ENCODE peak calls at places on chromosomes 3 and 15, in nine cellular contexts. Z is transverse colon, V is GM12891, S is GM12892, C is uterus, J is endothelial cell of umbilical vein, H is A549, B is stomach, F is prostate gland. Y is an unnamed sample.

GRCh38 chr15:38547255-38547997 is 17.2 kb downstream of the RASGRP1 start:
- DNase-seq in B (no peak), H (no peak), J (no peak), F (no peak), V (no peak), S (no peak), C (no peak), Z (no peak), Y (no peak)

GRCh38 chr15:58340176-58340575 is 91.6 kb upstream of the LIPC start:
- DNase-seq in J (no peak), S (no peak), V (no peak), C (no peak), F (no peak), H (no peak), B (no peak), Z (no peak), Y (no peak)

GRCh38 chr3:2420919-2421318 is 322.3 kb downstream of the CNTN4 start:
- DNase-seq in J (no peak), H (no peak), S (no peak), Z (no peak), F (no peak), B (no peak), V (no peak), C (no peak), Y (no peak)

GRCh38 chr3:111733856-111734255 is 125.2 kb upstream of the PHLDB2 start:
- DNase-seq in B (no peak), F (no peak), S (no peak), Z (no peak), C (no peak), H (no peak), V (no peak), J (no peak), Y (no peak)

GRCh38 chr3:152385761-152386160 is 117.0 kb downstream of the MBNL1 start:
- DNase-seq in J (no peak), Z (no peak), S (no peak), C (no peak), H (no peak), V (no peak), B (no peak), F (peak; percentile 53), Y (no peak)

GRCh38 chr15:100022426-100022825 is 289.2 kb upstream of the LYSMD4 start:
- DNase-seq in Z (no peak), B (no peak), F (no peak), J (no peak), S (no peak), C (peak; percentile 40), V (no peak), H (no peak), Y (no peak)

GRCh38 chr15:62306851-62307504 is 141.9 kb upstream of the C2CD4B start:
- DNase-seq in B (peak; percentile 64), H (peak; percentile 87), V (peak; percentile 23), J (peak; percentile 70), C (peak; percentile 37), S (peak; percentile 27), Z (peak; percentile 44), F (peak; percentile 46), Y (peak; percentile 33)

GRCh38 chr15:64334530-64334929 is 21.4 kb downstream of the CSNK1G1 start:
- DNase-seq in F (no peak), Z (peak; percentile 39), B (no peak), C (no peak), J (no peak), H (no peak), V (no peak), S (no peak), Y (no peak)

GRCh38 chr15:100170280-100170654 is 171.5 kb downstream of the ADAMTS17 start:
- DNase-seq in B (no peak), S (no peak), F (no peak), J (no peak), V (no peak), C (no peak), Z (no peak), H (no peak), Y (no peak)

GRCh38 chr3:13414040-13414729 is 5.9 kb downstream of the NUP210 start:
- DNase-seq in C (no peak), S (peak; percentile 89), Z (peak; percentile 77), B (peak; percentile 56), H (no peak), F (no peak), V (peak; percentile 77), J (no peak), Y (peak; percentile 42)

GRCh38 chr3:120506076-120506827 is 55.5 kb upstream of the FSTL1 start:
- DNase-seq in H (no peak), S (no peak), J (peak; percentile 23), V (no peak), Z (no peak), B (no peak), C (no peak), F (no peak), Y (no peak)

GRCh38 chr3:72657666-72658065 is 190.6 kb downstream of the SHQ1 start:
- DNase-seq in F (no peak), S (no peak), H (no peak), V (no peak), B (no peak), Z (no peak), C (no peak), J (no peak), Y (no peak)

GRCh38 chr3:134840459-134840858 is 45.4 kb downstream of the EPHB1 start:
- DNase-seq in V (no peak), H (no peak), B (no peak), C (no peak), F (no peak), Z (no peak), J (no peak), S (no peak), Y (no peak)

GRCh38 chr3:13718000-13718399 is 161.9 kb downstream of the WNT7A start:
- DNase-seq in V (no peak), F (no peak), Z (no peak), S (no peak), B (peak; percentile 7), J (no peak), C (peak; percentile 5), H (no peak), Y (no peak)

GRCh38 chr15:86647810-86648440 is 568.3 kb downstream of the AGBL1 start:
- DNase-seq in V (no peak), H (no peak), C (no peak), B (no peak), Z (no peak), S (no peak), F (no peak), J (no peak), Y (no peak)

GRCh38 chr15:69820819-69821218 is 276.9 kb downstream of the TLE3 start:
- DNase-seq in F (no peak), S (no peak), C (no peak), B (no peak), J (no peak), H (no peak), V (no peak), Z (no peak), Y (no peak)

GRCh38 chr15:68054658-68055223 is 626 bp downstream of the PIAS1 start:
- DNase-seq in S (peak; percentile 49), C (peak; percentile 44), H (peak; percentile 71), Z (peak; percentile 62), V (no peak), J (peak; percentile 50), B (peak; percentile 49), F (peak; percentile 38), Y (peak; percentile 22)

GRCh38 chr3:25281041-25281842 is 146.8 kb upstream of the RARB start:
- DNase-seq in J (no peak), V (no peak), C (no peak), H (no peak), B (no peak), F (no peak), Z (no peak), S (no peak), Y (no peak)

GRCh38 chr3:38646062-38646461 is 3.4 kb downstream of the SCN5A start:
- DNase-seq in J (no peak), F (no peak), V (no peak), C (no peak), Z (no peak), H (no peak), B (no peak), S (no peak), Y (no peak)

GRCh38 chr3:123421353-123422174 is 27.3 kb downstream of the ADCY5 start:
- DNase-seq in J (no peak), C (no peak), H (no peak), B (no peak), F (no peak), S (no peak), Z (peak; percentile 50), V (no peak), Y (no peak)

DNA sequence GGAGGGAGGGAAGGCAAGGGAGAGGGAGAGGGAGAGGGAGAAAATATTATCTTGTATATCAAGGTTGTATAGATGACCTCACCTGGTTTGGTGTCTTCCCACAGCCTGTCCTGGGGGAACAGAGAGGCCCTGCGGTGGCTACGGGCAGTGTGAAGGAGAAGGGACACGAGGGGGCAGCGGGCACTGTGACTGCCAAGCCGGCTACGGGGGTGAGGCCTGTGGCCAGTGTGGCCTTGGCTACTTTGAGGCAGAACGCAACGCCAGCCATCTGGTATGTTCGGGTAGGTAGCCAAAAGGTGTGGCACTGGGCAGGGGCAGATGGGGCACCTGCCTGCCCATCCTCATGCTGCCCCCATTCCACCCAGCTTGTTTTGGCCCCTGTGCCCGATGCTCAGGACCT is 7.1 kb downstream of the CRELD1 start:
- DNase-seq in Z (no peak), C (no peak), B (no peak), F (no peak), V (no peak), S (no peak), H (no peak), J (no peak), Y (no peak)
- TF ChIP-seq POLR2A in Z (no peak), C (no peak), B (no peak), F (no peak), V (no peak), S (no peak), H (no peak), J (no peak), Y (no peak)

GRCh38 chr3:17742092-17742836 is at the start of gene TBC1D5:
- DNase-seq in B (peak; percentile 72), V (peak; percentile 84), Z (peak; percentile 96), H (peak; percentile 75), C (peak; percentile 96), F (peak; percentile 96), S (peak; percentile 85), J (peak; percentile 77), Y (peak; percentile 87)
- TF ChIP-seq POLR2A in B (no peak), V (no peak), Z (peak; percentile 93), H (peak; percentile 73), C (peak; percentile 61), F (peak; percentile 86), S (peak; percentile 88), J (peak; percentile 82), Y (peak; percentile 70)

DNA sequence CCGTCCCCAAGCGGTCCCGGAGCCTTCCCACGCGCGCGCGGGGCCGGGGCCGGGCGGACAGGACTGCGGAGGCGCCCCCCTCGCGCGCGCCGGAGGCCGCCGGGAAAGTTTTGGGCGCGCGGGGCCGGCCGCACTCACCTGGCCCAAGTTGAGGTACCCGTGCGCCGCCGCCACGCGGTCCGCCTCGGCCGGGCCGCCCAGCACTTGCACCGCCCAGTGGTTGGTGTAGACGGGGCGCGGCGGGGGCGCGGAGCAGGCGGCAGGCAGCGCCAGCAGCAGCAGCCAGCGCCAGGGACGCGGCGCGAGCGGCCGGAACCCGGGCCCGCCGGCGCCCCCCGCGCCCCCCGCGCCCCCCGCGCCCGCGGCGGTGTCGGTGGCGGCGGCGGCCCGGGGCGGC is 273 bp downstream of the PCSK6 start:
- DNase-seq in S (no peak), V (peak; percentile 59), B (peak; percentile 60), C (no peak), F (peak; percentile 41), Z (peak; percentile 60), J (no peak), H (peak; percentile 70), Y (no peak)
- TF ChIP-seq POLR2A in S (no peak), V (no peak), B (no peak), C (no peak), F (no peak), Z (no peak), J (no peak), H (peak; percentile 26), Y (no peak)

GRCh38 chr15:56918046-56918906 is at the start of gene TCF12:
- DNase-seq in V (peak; percentile 82), J (peak; percentile 94), H (peak; percentile 91), S (peak; percentile 84), B (peak; percentile 93), F (peak; percentile 90), Z (peak; percentile 95), C (peak; percentile 96), Y (peak; percentile 45)
- TF ChIP-seq POLR2A in V (no peak), J (peak; percentile 45), H (peak; percentile 85), S (no peak), B (no peak), F (peak; percentile 63), Z (peak; percentile 72), C (peak; percentile 51), Y (peak; percentile 29)

Y was measured in H54.